ENCODE peak calls at places on chromosome 20, in six cellular contexts. H, D, X, V, I and A are unnamed samples.

GRCh38 chr20:56422824-56423189 is 10.7 kb downstream of the CASS4 start:
- DNase-seq in H (no peak), D (peak), X (peak), V (no peak), I (no peak), A (no peak)

GRCh38 chr20:56616704-56617103 is 12.4 kb upstream of the TFAP2C start:
- DNase-seq in H (no peak), D (no peak), X (no peak), V (no peak), I (no peak), A (no peak)

GRCh38 chr20:3702992-3703391 is 9.4 kb downstream of the SIGLEC1 start:
- DNase-seq in H (no peak), D (no peak), X (no peak), V (no peak), I (no peak), A (peak)

GRCh38 chr20:21323640-21324039 is 20.5 kb downstream of the XRN2 start:
- DNase-seq in H (peak), D (peak), X (no peak), V (no peak), I (no peak), A (no peak)

GRCh38 chr20:59811681-59812171 is 121.7 kb downstream of the SYCP2 start:
- DNase-seq in H (no peak), D (no peak), X (no peak), V (no peak), I (no peak), A (peak)

GRCh38 chr20:14434379-14435136 is 97.1 kb upstream of the FLRT3 start:
- DNase-seq in H (no peak), D (peak), X (no peak), V (no peak), I (no peak), A (no peak)

GRCh38 chr20:31449511-31450128 is 9.2 kb downstream of the DEFB123 start:
- DNase-seq in H (no peak), D (no peak), X (no peak), V (no peak), I (no peak), A (no peak)

GRCh38 chr20:24979036-24979960 is 13.3 kb downstream of the APMAP start:
- DNase-seq in H (no peak), D (no peak), X (no peak), V (no peak), I (no peak), A (no peak)

GRCh38 chr20:50735813-50736212 is 4.4 kb downstream of the PARD6B start:
- DNase-seq in H (no peak), D (peak), X (no peak), V (no peak), I (no peak), A (no peak)

GRCh38 chr20:38166707-38167233 is 1.7 kb upstream of the TGM2 start:
- DNase-seq in H (no peak), D (no peak), X (no peak), V (no peak), I (no peak), A (no peak)

GRCh38 chr20:7275628-7276237 is 508.2 kb downstream of the BMP2 start:
- DNase-seq in H (no peak), D (no peak), X (no peak), V (no peak), I (no peak), A (no peak)

GRCh38 chr20:7269452-7269851 is 502.0 kb downstream of the BMP2 start:
- DNase-seq in H (no peak), D (no peak), X (no peak), V (no peak), I (no peak), A (no peak)

GRCh38 chr20:7274870-7275269 is 507.4 kb downstream of the BMP2 start:
- DNase-seq in H (no peak), D (no peak), X (no peak), V (no peak), I (no peak), A (no peak)

GRCh38 chr20:7272512-7272911 is 505.0 kb downstream of the BMP2 start:
- DNase-seq in H (no peak), D (peak), X (peak), V (no peak), I (no peak), A (no peak)
- TF ChIP-seq EZH2phosphoT487 in H (no peak), D (no peak), X (no peak), V (no peak), I (no peak), A (no peak)

DNA sequence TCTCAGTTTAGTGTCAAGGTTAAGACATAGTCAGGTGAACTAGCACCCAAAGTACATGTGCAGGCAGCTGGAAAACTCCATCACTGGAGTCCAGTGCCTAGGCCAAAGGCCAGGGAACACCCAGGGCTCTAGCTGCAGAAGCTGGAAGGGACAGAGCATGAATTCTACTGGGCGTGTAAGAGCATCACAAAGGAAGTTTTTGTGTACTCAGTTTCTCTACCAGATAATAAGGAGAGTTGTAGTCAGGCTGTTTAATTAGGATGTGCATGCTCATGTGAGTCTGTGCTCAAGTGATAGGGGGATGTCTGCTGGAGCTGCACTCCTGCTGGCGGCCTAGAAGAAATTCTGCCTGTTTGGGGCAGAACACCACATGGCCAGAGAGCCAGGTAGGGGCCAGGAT is 8.1 kb downstream of the L3MBTL1 start:
- DNase-seq in H (no peak), D (no peak), X (no peak), V (peak), I (no peak), A (no peak)
- H3K4me2 ChIP-seq in H (peak), D (no peak), X (peak), V (peak), I (peak), A (peak)

GRCh38 chr20:22402990-22403859 is 181.1 kb downstream of the FOXA2 start:
- DNase-seq in H (peak), D (peak), X (peak), V (no peak), I (peak), A (no peak)
- TF ChIP-seq EZH2phosphoT487 in H (no peak), D (no peak), X (no peak), V (no peak), I (no peak), A (no peak)

GRCh38 chr20:52342913-52343312 is 151.3 kb upstream of the ZFP64 start:
- DNase-seq in H (no peak), D (no peak), X (no peak), V (no peak), I (no peak), A (no peak)

GRCh38 chr20:52340036-52340634 is 148.6 kb upstream of the ZFP64 start:
- DNase-seq in H (no peak), D (peak), X (peak), V (no peak), I (no peak), A (no peak)
- H3K4me2 ChIP-seq in H (no peak), D (no peak), X (no peak), V (no peak), I (no peak), A (no peak)

DNA sequence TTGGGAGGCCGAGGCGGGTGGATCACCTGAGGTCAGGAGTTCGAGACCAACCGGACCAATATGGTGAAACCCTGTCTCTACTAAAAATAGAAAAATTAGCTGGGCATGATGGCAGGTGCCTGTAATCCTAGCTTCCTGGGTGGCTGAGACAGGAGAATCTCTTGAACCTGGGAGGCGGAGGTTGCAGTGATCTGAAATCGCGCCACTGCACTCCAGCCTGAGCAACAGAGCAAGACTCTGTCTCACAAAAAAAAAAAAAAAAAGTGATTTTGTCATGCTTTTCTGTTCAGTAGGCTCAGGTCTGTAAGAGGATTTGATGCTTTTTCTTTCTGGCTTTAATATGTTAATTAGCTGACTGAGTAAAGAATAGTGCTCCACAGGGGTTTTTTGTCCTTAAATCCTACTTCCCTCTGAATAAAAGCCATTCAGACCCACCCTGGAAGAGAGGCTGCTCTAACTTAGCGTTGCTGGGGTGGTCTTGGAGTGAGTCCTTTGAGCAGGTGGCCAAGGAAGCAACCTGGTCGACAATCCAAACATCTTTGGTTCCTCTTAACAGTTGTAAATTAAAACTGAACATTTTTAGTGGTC is 19.0 kb downstream of the MCM8 start:
- DNase-seq in H (no peak), D (no peak), X (peak), V (no peak), I (peak), A (no peak)
- TF ChIP-seq EZH2phosphoT487 in H (no peak), D (no peak), X (no peak), V (no peak), I (peak), A (no peak)